ENCODE peak calls at places on chromosomes 5 and 9, in nine cellular contexts. One of them, this sample, is unnamed.

GRCh38 chr9:128020692-128021091 is 39.9 kb upstream of the EEIG1 start:
- DNase-seq in fibroblast of mammary gland: no peak
- DNase-seq in AG10803: no peak
- DNase-seq in endodermal cell: peak
- DNase-seq in heart right ventricle: no peak
- DNase-seq in DND-41: no peak
- DNase-seq in progenitor cell of endocrine pancreas: no peak
- DNase-seq in adrenal gland: no peak
- DNase-seq in fibroblast of villous mesenchyme: no peak
- DNase-seq in this sample: no peak

GRCh38 chr5:16921246-16921645 is 14.8 kb downstream of the MYO10 start:
- DNase-seq in fibroblast of mammary gland: no peak
- DNase-seq in AG10803: no peak
- DNase-seq in endodermal cell: no peak
- DNase-seq in heart right ventricle: no peak
- DNase-seq in DND-41: no peak
- DNase-seq in progenitor cell of endocrine pancreas: no peak
- DNase-seq in adrenal gland: no peak
- DNase-seq in fibroblast of villous mesenchyme: peak
- DNase-seq in this sample: no peak

GRCh38 chr9:74556685-74557084 is 59.5 kb downstream of the RORB start:
- DNase-seq in fibroblast of mammary gland: peak
- DNase-seq in AG10803: no peak
- DNase-seq in endodermal cell: no peak
- DNase-seq in heart right ventricle: no peak
- DNase-seq in DND-41: no peak
- DNase-seq in progenitor cell of endocrine pancreas: no peak
- DNase-seq in adrenal gland: no peak
- DNase-seq in fibroblast of villous mesenchyme: no peak
- DNase-seq in this sample: no peak

GRCh38 chr5:2948875-2949274 is 197.4 kb upstream of the IRX2 start:
- DNase-seq in fibroblast of mammary gland: no peak
- DNase-seq in AG10803: no peak
- DNase-seq in endodermal cell: no peak
- DNase-seq in heart right ventricle: no peak
- DNase-seq in DND-41: no peak
- DNase-seq in progenitor cell of endocrine pancreas: no peak
- DNase-seq in adrenal gland: no peak
- DNase-seq in fibroblast of villous mesenchyme: no peak
- DNase-seq in this sample: no peak

GRCh38 chr5:172452398-172453205 is 1.7 kb downstream of the SH3PXD2B start:
- DNase-seq in fibroblast of mammary gland: peak
- DNase-seq in AG10803: peak
- DNase-seq in endodermal cell: peak
- DNase-seq in heart right ventricle: no peak
- DNase-seq in DND-41: no peak
- DNase-seq in progenitor cell of endocrine pancreas: no peak
- DNase-seq in adrenal gland: peak
- DNase-seq in fibroblast of villous mesenchyme: peak
- DNase-seq in this sample: peak

GRCh38 chr5:71932649-71933338 is 174.5 kb upstream of the MAP1B start:
- DNase-seq in fibroblast of mammary gland: peak
- DNase-seq in AG10803: peak
- DNase-seq in endodermal cell: peak
- DNase-seq in heart right ventricle: peak
- DNase-seq in DND-41: no peak
- DNase-seq in progenitor cell of endocrine pancreas: no peak
- DNase-seq in adrenal gland: peak
- DNase-seq in fibroblast of villous mesenchyme: no peak
- DNase-seq in this sample: peak

GRCh38 chr5:79773612-79774011 is 84.0 kb downstream of the CMYA5 start:
- DNase-seq in fibroblast of mammary gland: no peak
- DNase-seq in AG10803: no peak
- DNase-seq in endodermal cell: no peak
- DNase-seq in heart right ventricle: no peak
- DNase-seq in DND-41: no peak
- DNase-seq in progenitor cell of endocrine pancreas: no peak
- DNase-seq in adrenal gland: no peak
- DNase-seq in fibroblast of villous mesenchyme: no peak
- DNase-seq in this sample: no peak

GRCh38 chr5:96427823-96428222 is 5.2 kb downstream of the PCSK1 start:
- DNase-seq in fibroblast of mammary gland: peak
- DNase-seq in AG10803: peak
- DNase-seq in endodermal cell: peak
- DNase-seq in heart right ventricle: no peak
- DNase-seq in DND-41: peak
- DNase-seq in progenitor cell of endocrine pancreas: no peak
- DNase-seq in adrenal gland: no peak
- DNase-seq in fibroblast of villous mesenchyme: no peak
- DNase-seq in this sample: peak

GRCh38 chr9:125649315-125649714 is 57.7 kb downstream of the MAPKAP1 start:
- DNase-seq in fibroblast of mammary gland: peak
- DNase-seq in AG10803: peak
- DNase-seq in endodermal cell: no peak
- DNase-seq in heart right ventricle: no peak
- DNase-seq in DND-41: no peak
- DNase-seq in progenitor cell of endocrine pancreas: no peak
- DNase-seq in adrenal gland: peak
- DNase-seq in fibroblast of villous mesenchyme: peak
- DNase-seq in this sample: peak

GRCh38 chr5:173645437-173645807 is 29.0 kb upstream of the BOD1 start:
- DNase-seq in fibroblast of mammary gland: no peak
- DNase-seq in AG10803: peak
- DNase-seq in endodermal cell: peak
- DNase-seq in heart right ventricle: no peak
- DNase-seq in DND-41: no peak
- DNase-seq in progenitor cell of endocrine pancreas: no peak
- DNase-seq in adrenal gland: peak
- DNase-seq in fibroblast of villous mesenchyme: peak
- DNase-seq in this sample: peak

GRCh38 chr9:18255158-18255629 is 218.8 kb upstream of the ADAMTSL1 start:
- DNase-seq in fibroblast of mammary gland: peak
- DNase-seq in AG10803: peak
- DNase-seq in endodermal cell: peak
- DNase-seq in heart right ventricle: peak
- DNase-seq in DND-41: peak
- DNase-seq in progenitor cell of endocrine pancreas: peak
- DNase-seq in adrenal gland: peak
- DNase-seq in fibroblast of villous mesenchyme: peak
- DNase-seq in this sample: peak

GRCh38 chr5:167453518-167454020 is 837.9 kb upstream of the WWC1 start:
- DNase-seq in fibroblast of mammary gland: peak
- DNase-seq in AG10803: peak
- DNase-seq in endodermal cell: no peak
- DNase-seq in heart right ventricle: no peak
- DNase-seq in DND-41: no peak
- DNase-seq in progenitor cell of endocrine pancreas: no peak
- DNase-seq in adrenal gland: no peak
- DNase-seq in fibroblast of villous mesenchyme: no peak
- DNase-seq in this sample: no peak

GRCh38 chr9:88652876-88653275 is 117.9 kb downstream of the NXNL2 start:
- DNase-seq in fibroblast of mammary gland: peak
- DNase-seq in AG10803: peak
- DNase-seq in endodermal cell: no peak
- DNase-seq in heart right ventricle: no peak
- DNase-seq in DND-41: no peak
- DNase-seq in progenitor cell of endocrine pancreas: no peak
- DNase-seq in adrenal gland: no peak
- DNase-seq in fibroblast of villous mesenchyme: peak
- DNase-seq in this sample: peak

GRCh38 chr9:84697494-84698114 is 28.1 kb downstream of the NTRK2 start:
- DNase-seq in fibroblast of mammary gland: peak
- DNase-seq in AG10803: peak
- DNase-seq in endodermal cell: peak
- DNase-seq in heart right ventricle: peak
- DNase-seq in DND-41: peak
- DNase-seq in progenitor cell of endocrine pancreas: peak
- DNase-seq in adrenal gland: peak
- DNase-seq in fibroblast of villous mesenchyme: peak
- DNase-seq in this sample: peak

GRCh38 chr5:172284275-172284971 is 859 bp upstream of the UBTD2 start:
- DNase-seq in fibroblast of mammary gland: peak
- DNase-seq in AG10803: peak
- DNase-seq in endodermal cell: no peak
- DNase-seq in heart right ventricle: no peak
- DNase-seq in DND-41: no peak
- DNase-seq in progenitor cell of endocrine pancreas: no peak
- DNase-seq in adrenal gland: peak
- DNase-seq in fibroblast of villous mesenchyme: peak
- DNase-seq in this sample: no peak

GRCh38 chr5:40240111-40240510 is 439.6 kb upstream of the PTGER4 start:
- DNase-seq in fibroblast of mammary gland: peak
- DNase-seq in AG10803: peak
- DNase-seq in endodermal cell: no peak
- DNase-seq in heart right ventricle: no peak
- DNase-seq in DND-41: no peak
- DNase-seq in progenitor cell of endocrine pancreas: no peak
- DNase-seq in adrenal gland: no peak
- DNase-seq in fibroblast of villous mesenchyme: no peak
- DNase-seq in this sample: peak

GRCh38 chr5:149641000-149641576 is 59.8 kb downstream of the ARHGEF37 start:
- DNase-seq in fibroblast of mammary gland: peak
- DNase-seq in AG10803: peak
- DNase-seq in endodermal cell: no peak
- DNase-seq in heart right ventricle: no peak
- DNase-seq in DND-41: no peak
- DNase-seq in progenitor cell of endocrine pancreas: no peak
- DNase-seq in adrenal gland: peak
- DNase-seq in fibroblast of villous mesenchyme: peak
- DNase-seq in this sample: peak
- TF ChIP-seq CTCF in fibroblast of mammary gland: peak
- TF ChIP-seq CTCF in AG10803: no peak
- TF ChIP-seq CTCF in endodermal cell: no peak
- TF ChIP-seq CTCF in heart right ventricle: no peak
- TF ChIP-seq CTCF in DND-41: no peak
- TF ChIP-seq CTCF in progenitor cell of endocrine pancreas: no peak
- TF ChIP-seq CTCF in adrenal gland: no peak
- TF ChIP-seq CTCF in fibroblast of villous mesenchyme: peak
- TF ChIP-seq CTCF in this sample: peak

GRCh38 chr9:68574150-68574549 is 33.5 kb upstream of the TMEM252 start:
- DNase-seq in fibroblast of mammary gland: no peak
- DNase-seq in AG10803: no peak
- DNase-seq in endodermal cell: no peak
- DNase-seq in heart right ventricle: no peak
- DNase-seq in DND-41: no peak
- DNase-seq in progenitor cell of endocrine pancreas: no peak
- DNase-seq in adrenal gland: no peak
- DNase-seq in fibroblast of villous mesenchyme: no peak
- DNase-seq in this sample: no peak
- TF ChIP-seq CTCF in fibroblast of mammary gland: peak
- TF ChIP-seq CTCF in AG10803: peak
- TF ChIP-seq CTCF in endodermal cell: peak
- TF ChIP-seq CTCF in heart right ventricle: peak
- TF ChIP-seq CTCF in DND-41: peak
- TF ChIP-seq CTCF in progenitor cell of endocrine pancreas: no peak
- TF ChIP-seq CTCF in adrenal gland: peak
- TF ChIP-seq CTCF in fibroblast of villous mesenchyme: no peak
- TF ChIP-seq CTCF in this sample: peak

GRCh38 chr5:154356256-154356655 is 89.5 kb upstream of the SAP30L start:
- DNase-seq in fibroblast of mammary gland: peak
- DNase-seq in AG10803: peak
- DNase-seq in endodermal cell: peak
- DNase-seq in heart right ventricle: no peak
- DNase-seq in DND-41: no peak
- DNase-seq in progenitor cell of endocrine pancreas: no peak
- DNase-seq in adrenal gland: no peak
- DNase-seq in fibroblast of villous mesenchyme: peak
- DNase-seq in this sample: peak
- TF ChIP-seq CTCF in fibroblast of mammary gland: no peak
- TF ChIP-seq CTCF in AG10803: no peak
- TF ChIP-seq CTCF in endodermal cell: no peak
- TF ChIP-seq CTCF in heart right ventricle: no peak
- TF ChIP-seq CTCF in DND-41: no peak
- TF ChIP-seq CTCF in progenitor cell of endocrine pancreas: no peak
- TF ChIP-seq CTCF in adrenal gland: no peak
- TF ChIP-seq CTCF in fibroblast of villous mesenchyme: no peak
- TF ChIP-seq CTCF in this sample: no peak

GRCh38 chr5:34658023-34658422 is 1.9 kb downstream of the RAI14 start:
- DNase-seq in fibroblast of mammary gland: peak
- DNase-seq in AG10803: peak
- DNase-seq in endodermal cell: no peak
- DNase-seq in heart right ventricle: no peak
- DNase-seq in DND-41: no peak
- DNase-seq in progenitor cell of endocrine pancreas: no peak
- DNase-seq in adrenal gland: no peak
- DNase-seq in fibroblast of villous mesenchyme: no peak
- DNase-seq in this sample: peak
- TF ChIP-seq CTCF in fibroblast of mammary gland: peak
- TF ChIP-seq CTCF in AG10803: peak
- TF ChIP-seq CTCF in endodermal cell: peak
- TF ChIP-seq CTCF in heart right ventricle: no peak
- TF ChIP-seq CTCF in DND-41: no peak
- TF ChIP-seq CTCF in progenitor cell of endocrine pancreas: no peak
- TF ChIP-seq CTCF in adrenal gland: no peak
- TF ChIP-seq CTCF in fibroblast of villous mesenchyme: peak
- TF ChIP-seq CTCF in this sample: no peak

GRCh38 chr9:109307380-109308240 is 13.2 kb downstream of the EPB41L4B start:
- DNase-seq in fibroblast of mammary gland: no peak
- DNase-seq in AG10803: no peak
- DNase-seq in endodermal cell: no peak
- DNase-seq in heart right ventricle: no peak
- DNase-seq in DND-41: no peak
- DNase-seq in progenitor cell of endocrine pancreas: no peak
- DNase-seq in adrenal gland: no peak
- DNase-seq in fibroblast of villous mesenchyme: no peak
- DNase-seq in this sample: no peak
- TF ChIP-seq CTCF in fibroblast of mammary gland: no peak
- TF ChIP-seq CTCF in AG10803: no peak
- TF ChIP-seq CTCF in endodermal cell: no peak
- TF ChIP-seq CTCF in heart right ventricle: no peak
- TF ChIP-seq CTCF in DND-41: no peak
- TF ChIP-seq CTCF in progenitor cell of endocrine pancreas: no peak
- TF ChIP-seq CTCF in adrenal gland: no peak
- TF ChIP-seq CTCF in fibroblast of villous mesenchyme: no peak
- TF ChIP-seq CTCF in this sample: no peak

This sample was measured in cardiac fibroblast.